ENCODE peak calls at places on chromosome 2, in seven cellular contexts. I, H, Y, X, R, B and D are unnamed samples.

GRCh38 chr2:45907592-45907991 is 256.1 kb downstream of the PRKCE start:
- DNase-seq in X (no peak), H (no peak), Y (no peak), R (no peak), I (no peak), B (no peak), D (no peak)

GRCh38 chr2:667332-668000 is 9.7 kb downstream of the TMEM18 start:
- DNase-seq in Y (no peak), R (no peak), X (no peak), I (peak; percentile 58), H (peak; percentile 40), B (no peak), D (no peak)

GRCh38 chr2:96508521-96509113 is 3.5 kb upstream of the NEURL3 start:
- DNase-seq in I (no peak), X (no peak), R (no peak), Y (peak; percentile 41), H (no peak), B (no peak), D (no peak)

GRCh38 chr2:39240758-39241157 is 3.0 kb downstream of the CDKL4 start:
- DNase-seq in I (no peak), B (no peak), R (no peak), X (no peak), H (no peak), Y (no peak), D (no peak)

GRCh38 chr2:147945660-147946059 is 74.9 kb downstream of the ORC4 start:
- DNase-seq in I (no peak), H (no peak), X (peak; percentile 61), R (no peak), B (no peak), Y (no peak), D (no peak)

GRCh38 chr2:37711308-37711731 is 39.9 kb upstream of the CDC42EP3 start:
- DNase-seq in Y (peak; percentile 20), H (no peak), B (no peak), R (peak; percentile 17), X (peak; percentile 78), I (no peak), D (no peak)

GRCh38 chr2:14358774-14359173 is 273.7 kb upstream of the LRATD1 start:
- DNase-seq in X (no peak), H (no peak), Y (no peak), B (no peak), I (no peak), R (no peak), D (no peak)

GRCh38 chr2:58895849-58896248 is 654.7 kb upstream of the FANCL start:
- DNase-seq in B (no peak), H (no peak), Y (no peak), X (no peak), R (no peak), I (no peak), D (no peak)

GRCh38 chr2:10329584-10329879 is 26.8 kb downstream of the HPCAL1 start:
- DNase-seq in H (no peak), R (no peak), I (peak; percentile 56), Y (no peak), B (no peak), X (no peak), D (no peak)

GRCh38 chr2:557635-558301 is 119.4 kb downstream of the TMEM18 start:
- DNase-seq in Y (no peak), I (no peak), B (no peak), H (no peak), X (no peak), R (no peak), D (no peak)

GRCh38 chr2:25787020-25787419 is 91.3 kb downstream of the ASXL2 start:
- DNase-seq in Y (no peak), H (no peak), X (no peak), I (peak; percentile 93), B (no peak), R (no peak), D (no peak)

GRCh38 chr2:18639756-18640453 is 50.5 kb upstream of the NT5C1B start:
- DNase-seq in I (no peak), H (no peak), Y (no peak), X (no peak), R (no peak), B (no peak), D (no peak)

GRCh38 chr2:24418166-24418843 is 58.0 kb upstream of the ITSN2 start:
- DNase-seq in I (no peak), Y (no peak), X (peak; percentile 81), B (no peak), R (no peak), H (no peak), D (no peak)

GRCh38 chr2:177909962-177910361 is 162.6 kb downstream of the PDE11A start:
- DNase-seq in Y (no peak), R (no peak), I (peak; percentile 10), B (no peak), H (no peak), X (no peak), D (no peak)

GRCh38 chr2:201965550-201965949 is 68.1 kb upstream of the FZD7 start:
- DNase-seq in I (peak; percentile 21), X (peak; percentile 63), H (no peak), B (no peak), R (peak; percentile 8), Y (no peak), D (no peak)

GRCh38 chr2:235162544-235163197 is 210.9 kb downstream of the SH3BP4 start:
- DNase-seq in H (no peak), Y (no peak), X (no peak), I (no peak), R (no peak), B (no peak), D (no peak)

GRCh38 chr2:152552868-152553267 is 164.4 kb downstream of the PRPF40A start:
- DNase-seq in B (no peak), Y (no peak), R (no peak), H (no peak), X (no peak), I (no peak), D (no peak)

GRCh38 chr2:236824836-236825235 is 255.2 kb downstream of the ACKR3 start:
- DNase-seq in I (no peak), B (no peak), X (no peak), R (peak; percentile 22), H (peak; percentile 87), Y (no peak), D (no peak)

GRCh38 chr2:236828002-236828401 is 257.7 kb upstream of the COPS8 start:
- DNase-seq in B (no peak), H (no peak), Y (no peak), R (no peak), X (peak; percentile 68), I (no peak), D (no peak)

GRCh38 chr2:236823976-236824375 is 254.4 kb downstream of the ACKR3 start:
- DNase-seq in X (no peak), R (no peak), I (no peak), B (no peak), Y (no peak), H (no peak), D (no peak)

GRCh38 chr2:236826727-236827126 is 257.1 kb downstream of the ACKR3 start:
- DNase-seq in R (no peak), H (no peak), Y (no peak), I (no peak), B (no peak), X (no peak), D (no peak)

GRCh38 chr2:236825989-236826510 is 256.4 kb downstream of the ACKR3 start:
- DNase-seq in I (no peak), Y (no peak), B (no peak), X (no peak), H (no peak), R (no peak), D (no peak)
- TF ChIP-seq CTCF in I (no peak), Y (no peak), B (no peak), X (no peak), H (no peak), R (no peak), D (no peak)

DNA sequence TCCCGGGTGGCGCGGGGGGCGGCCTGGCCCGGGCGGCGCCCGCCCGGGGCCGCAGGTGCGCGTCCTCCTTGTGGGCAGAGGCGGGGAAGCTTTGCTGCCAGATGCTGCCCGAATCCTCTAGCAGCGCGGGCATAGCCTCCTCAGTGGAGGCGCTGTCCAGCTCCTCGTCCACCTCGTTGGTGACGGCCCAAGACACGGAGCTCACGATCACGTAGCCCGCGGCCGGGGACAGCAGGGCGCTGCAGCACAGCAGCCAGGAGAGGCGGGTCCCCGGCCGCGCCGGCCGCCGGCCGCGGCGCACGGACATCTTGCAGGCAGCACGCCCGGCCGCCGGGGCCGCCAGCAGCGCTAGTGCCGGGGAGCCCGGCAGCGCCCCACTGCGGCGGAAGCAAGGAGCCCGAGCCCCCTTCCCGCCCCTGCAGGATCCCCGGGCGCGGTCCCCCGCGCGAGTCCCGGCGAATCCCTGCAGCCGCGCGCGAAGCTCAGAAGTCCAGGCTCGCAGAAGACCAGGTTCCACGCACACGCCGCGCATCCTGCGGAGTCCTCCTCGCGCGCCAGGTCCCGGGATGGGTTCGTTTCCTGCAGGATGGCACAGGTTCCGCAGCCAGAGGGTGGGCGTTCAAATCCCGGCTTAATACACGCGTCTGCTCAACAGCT is at the start of gene CREG2:
- DNase-seq in H (peak; percentile 72), I (peak; percentile 40), B (no peak), Y (peak; percentile 65), R (peak; percentile 44), X (peak; percentile 89), D (peak; percentile 70)
- TF ChIP-seq CTCF in H (peak; percentile 44), I (peak; percentile 69), B (peak; percentile 64), Y (no peak), R (no peak), X (peak; percentile 90), D (peak; percentile 72)

GRCh38 chr2:233832869-233833812 is 21.2 kb downstream of the HJURP start:
- DNase-seq in H (no peak), B (no peak), Y (no peak), X (peak; percentile 91), R (peak; percentile 53), I (peak; percentile 54), D (peak; percentile 41)
- TF ChIP-seq CTCF in H (no peak), B (no peak), Y (no peak), X (peak; percentile 79), R (no peak), I (peak; percentile 82), D (peak; percentile 56)

DNA sequence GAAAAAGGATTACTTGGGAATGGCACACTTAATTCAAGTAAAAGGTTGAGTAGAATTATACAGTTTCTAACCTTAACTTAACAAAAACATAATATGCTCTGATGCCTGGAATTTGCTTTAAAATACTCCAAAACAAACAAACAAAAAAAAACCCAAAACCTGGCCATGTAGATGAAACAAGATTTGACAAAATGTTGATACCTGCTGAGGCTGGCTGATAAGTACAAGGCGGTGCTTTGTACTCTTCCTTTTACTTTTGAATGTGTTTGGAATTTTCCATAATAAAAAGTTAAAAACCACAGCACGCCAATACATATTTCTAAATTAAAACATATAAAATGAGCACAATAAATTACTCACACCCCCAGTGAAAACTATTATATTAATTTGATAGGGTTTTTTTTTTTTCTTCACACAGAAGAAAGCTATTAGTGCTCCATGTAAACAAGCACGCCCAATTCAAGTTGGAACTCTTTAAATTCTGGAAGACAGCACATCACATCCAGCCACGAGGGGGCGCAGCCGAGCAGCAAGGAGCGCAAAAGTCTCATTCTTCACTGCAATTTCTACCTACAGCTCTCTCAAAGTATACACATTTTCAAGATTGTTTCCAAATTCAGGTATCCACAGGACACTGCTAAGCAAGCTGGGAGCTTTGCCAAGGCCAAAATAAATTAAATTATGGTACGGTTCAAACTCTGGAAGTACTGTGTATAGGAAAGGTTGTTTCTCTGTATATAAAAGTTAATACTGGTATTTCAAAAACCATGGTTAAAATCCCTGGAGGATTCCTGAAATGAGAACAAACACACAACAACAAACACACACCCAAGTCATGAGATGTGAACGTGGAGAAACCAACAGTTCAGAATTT is 7.5 kb downstream of the SERTAD2 start:
- DNase-seq in B (peak; percentile 88), I (peak; percentile 63), R (peak; percentile 97), H (peak; percentile 78), X (peak; percentile 96), Y (no peak), D (peak; percentile 92)
- TF ChIP-seq CTCF in B (peak; percentile 86), I (peak; percentile 90), R (peak; percentile 77), H (peak; percentile 84), X (peak; percentile 98), Y (peak; percentile 91), D (peak; percentile 99)

GRCh38 chr2:120456867-120457266 is 110.9 kb downstream of the INHBB start:
- DNase-seq in R (no peak), Y (no peak), X (peak; percentile 68), H (no peak), I (peak; percentile 60), B (no peak), D (no peak)
- TF ChIP-seq CTCF in R (no peak), Y (no peak), X (peak; percentile 67), H (peak; percentile 25), I (peak; percentile 61), B (no peak), D (no peak)